ENCODE peak calls at places on chromosomes 16 and 17, in nine cellular contexts. One of them, this sample, is unnamed.

GRCh38 chr16:58259995-58260394 is 34.8 kb downstream of the PRSS54 start:
- DNase-seq in HS-5: no peak
- DNase-seq in activated gamma-delta T cell treated with anti-CD3 and anti-CD28 coated beads, Interleukin-2, amount 50 U/mL, for 16 hours: no peak
- DNase-seq in amniotic epithelial cell: no peak
- DNase-seq in CD4-positive, alpha-beta T cell: no peak
- DNase-seq in stimulated activated CD4-positive, alpha-beta T cell treated with anti-CD3 and anti-CD28 coated beads, Interleukin-4, amount 100 ng/mL, for 48 hours: no peak
- DNase-seq in memory B cell: no peak
- DNase-seq in OCI-LY7: no peak
- DNase-seq in EL: no peak
- DNase-seq in this sample: no peak

GRCh38 chr17:2179615-2180295 is 123.8 kb downstream of the SMG6 start:
- DNase-seq in stimulated activated CD4-positive, alpha-beta T cell treated with anti-CD3 and anti-CD28 coated beads, Interleukin-4, amount 100 ng/mL, for 48 hours: no peak
- DNase-seq in memory B cell: no peak
- DNase-seq in HS-5: peak; percentile 70
- DNase-seq in EL: peak; percentile 88
- DNase-seq in activated gamma-delta T cell treated with anti-CD3 and anti-CD28 coated beads, Interleukin-2, amount 50 U/mL, for 16 hours: no peak
- DNase-seq in OCI-LY7: no peak
- DNase-seq in amniotic epithelial cell: peak; percentile 97
- DNase-seq in CD4-positive, alpha-beta T cell: no peak
- DNase-seq in this sample: no peak

GRCh38 chr17:81291662-81292061 is 3.4 kb downstream of the SLC38A10 start:
- DNase-seq in stimulated activated CD4-positive, alpha-beta T cell treated with anti-CD3 and anti-CD28 coated beads, Interleukin-4, amount 100 ng/mL, for 48 hours: peak; percentile 68
- DNase-seq in activated gamma-delta T cell treated with anti-CD3 and anti-CD28 coated beads, Interleukin-2, amount 50 U/mL, for 16 hours: peak; percentile 61
- DNase-seq in EL: peak; percentile 27
- DNase-seq in amniotic epithelial cell: peak; percentile 47
- DNase-seq in OCI-LY7: peak; percentile 78
- DNase-seq in CD4-positive, alpha-beta T cell: peak; percentile 59
- DNase-seq in HS-5: no peak
- DNase-seq in memory B cell: peak; percentile 68
- DNase-seq in this sample: peak; percentile 82

GRCh38 chr17:65228734-65229390 is 91.7 kb downstream of the RGS9 start:
- DNase-seq in stimulated activated CD4-positive, alpha-beta T cell treated with anti-CD3 and anti-CD28 coated beads, Interleukin-4, amount 100 ng/mL, for 48 hours: peak; percentile 55
- DNase-seq in OCI-LY7: no peak
- DNase-seq in amniotic epithelial cell: peak; percentile 92
- DNase-seq in CD4-positive, alpha-beta T cell: no peak
- DNase-seq in memory B cell: no peak
- DNase-seq in EL: peak; percentile 82
- DNase-seq in HS-5: no peak
- DNase-seq in activated gamma-delta T cell treated with anti-CD3 and anti-CD28 coated beads, Interleukin-2, amount 50 U/mL, for 16 hours: peak; percentile 2
- DNase-seq in this sample: peak; percentile 22

GRCh38 chr17:31461227-31461810 is 69.8 kb downstream of the RAB11FIP4 start:
- DNase-seq in activated gamma-delta T cell treated with anti-CD3 and anti-CD28 coated beads, Interleukin-2, amount 50 U/mL, for 16 hours: no peak
- DNase-seq in stimulated activated CD4-positive, alpha-beta T cell treated with anti-CD3 and anti-CD28 coated beads, Interleukin-4, amount 100 ng/mL, for 48 hours: no peak
- DNase-seq in EL: no peak
- DNase-seq in CD4-positive, alpha-beta T cell: no peak
- DNase-seq in memory B cell: no peak
- DNase-seq in HS-5: no peak
- DNase-seq in amniotic epithelial cell: no peak
- DNase-seq in OCI-LY7: no peak
- DNase-seq in this sample: no peak

GRCh38 chr16:86637744-86638143 is 59.4 kb downstream of the FOXL1 start:
- DNase-seq in HS-5: no peak
- DNase-seq in amniotic epithelial cell: no peak
- DNase-seq in EL: no peak
- DNase-seq in memory B cell: no peak
- DNase-seq in CD4-positive, alpha-beta T cell: no peak
- DNase-seq in stimulated activated CD4-positive, alpha-beta T cell treated with anti-CD3 and anti-CD28 coated beads, Interleukin-4, amount 100 ng/mL, for 48 hours: no peak
- DNase-seq in OCI-LY7: no peak
- DNase-seq in activated gamma-delta T cell treated with anti-CD3 and anti-CD28 coated beads, Interleukin-2, amount 50 U/mL, for 16 hours: no peak
- DNase-seq in this sample: no peak

GRCh38 chr17:3803308-3803640 is 2.3 kb upstream of the ITGAE start:
- DNase-seq in CD4-positive, alpha-beta T cell: no peak
- DNase-seq in memory B cell: no peak
- DNase-seq in activated gamma-delta T cell treated with anti-CD3 and anti-CD28 coated beads, Interleukin-2, amount 50 U/mL, for 16 hours: no peak
- DNase-seq in stimulated activated CD4-positive, alpha-beta T cell treated with anti-CD3 and anti-CD28 coated beads, Interleukin-4, amount 100 ng/mL, for 48 hours: no peak
- DNase-seq in HS-5: no peak
- DNase-seq in OCI-LY7: no peak
- DNase-seq in EL: no peak
- DNase-seq in amniotic epithelial cell: no peak
- DNase-seq in this sample: no peak

GRCh38 chr17:8630802-8631553 is 453 bp upstream of the MYH10 start:
- DNase-seq in EL: peak; percentile 100
- DNase-seq in HS-5: peak; percentile 94
- DNase-seq in OCI-LY7: peak; percentile 99
- DNase-seq in CD4-positive, alpha-beta T cell: peak; percentile 67
- DNase-seq in amniotic epithelial cell: peak; percentile 100
- DNase-seq in stimulated activated CD4-positive, alpha-beta T cell treated with anti-CD3 and anti-CD28 coated beads, Interleukin-4, amount 100 ng/mL, for 48 hours: peak; percentile 92
- DNase-seq in memory B cell: peak; percentile 64
- DNase-seq in activated gamma-delta T cell treated with anti-CD3 and anti-CD28 coated beads, Interleukin-2, amount 50 U/mL, for 16 hours: peak; percentile 79
- DNase-seq in this sample: peak; percentile 98

GRCh38 chr17:65629234-65629690 is 67.8 kb upstream of the AXIN2 start:
- DNase-seq in stimulated activated CD4-positive, alpha-beta T cell treated with anti-CD3 and anti-CD28 coated beads, Interleukin-4, amount 100 ng/mL, for 48 hours: no peak
- DNase-seq in OCI-LY7: no peak
- DNase-seq in amniotic epithelial cell: peak; percentile 44
- DNase-seq in EL: no peak
- DNase-seq in activated gamma-delta T cell treated with anti-CD3 and anti-CD28 coated beads, Interleukin-2, amount 50 U/mL, for 16 hours: no peak
- DNase-seq in memory B cell: no peak
- DNase-seq in CD4-positive, alpha-beta T cell: no peak
- DNase-seq in HS-5: no peak
- DNase-seq in this sample: no peak

GRCh38 chr17:28657756-28658155 is 4.0 kb downstream of the SDF2 start:
- DNase-seq in EL: peak; percentile 64
- DNase-seq in OCI-LY7: no peak
- DNase-seq in stimulated activated CD4-positive, alpha-beta T cell treated with anti-CD3 and anti-CD28 coated beads, Interleukin-4, amount 100 ng/mL, for 48 hours: no peak
- DNase-seq in memory B cell: no peak
- DNase-seq in amniotic epithelial cell: peak; percentile 12
- DNase-seq in CD4-positive, alpha-beta T cell: no peak
- DNase-seq in HS-5: no peak
- DNase-seq in activated gamma-delta T cell treated with anti-CD3 and anti-CD28 coated beads, Interleukin-2, amount 50 U/mL, for 16 hours: no peak
- DNase-seq in this sample: no peak

GRCh38 chr17:4551141-4551540 is 4.0 kb downstream of the MYBBP1A start:
- DNase-seq in HS-5: no peak
- DNase-seq in EL: no peak
- DNase-seq in amniotic epithelial cell: no peak
- DNase-seq in CD4-positive, alpha-beta T cell: no peak
- DNase-seq in OCI-LY7: no peak
- DNase-seq in memory B cell: no peak
- DNase-seq in activated gamma-delta T cell treated with anti-CD3 and anti-CD28 coated beads, Interleukin-2, amount 50 U/mL, for 16 hours: no peak
- DNase-seq in stimulated activated CD4-positive, alpha-beta T cell treated with anti-CD3 and anti-CD28 coated beads, Interleukin-4, amount 100 ng/mL, for 48 hours: no peak
- DNase-seq in this sample: no peak

GRCh38 chr17:38701504-38702165 is 3.4 kb upstream of the MLLT6 start:
- DNase-seq in EL: peak; percentile 56
- DNase-seq in activated gamma-delta T cell treated with anti-CD3 and anti-CD28 coated beads, Interleukin-2, amount 50 U/mL, for 16 hours: peak; percentile 73
- DNase-seq in amniotic epithelial cell: peak; percentile 55
- DNase-seq in stimulated activated CD4-positive, alpha-beta T cell treated with anti-CD3 and anti-CD28 coated beads, Interleukin-4, amount 100 ng/mL, for 48 hours: peak; percentile 84
- DNase-seq in OCI-LY7: peak; percentile 69
- DNase-seq in CD4-positive, alpha-beta T cell: peak; percentile 46
- DNase-seq in HS-5: no peak
- DNase-seq in memory B cell: peak; percentile 72
- DNase-seq in this sample: peak; percentile 64

GRCh38 chr17:3977387-3977786 is 13.2 kb upstream of the ATP2A3 start:
- DNase-seq in HS-5: no peak
- DNase-seq in EL: no peak
- DNase-seq in CD4-positive, alpha-beta T cell: no peak
- DNase-seq in amniotic epithelial cell: no peak
- DNase-seq in OCI-LY7: no peak
- DNase-seq in activated gamma-delta T cell treated with anti-CD3 and anti-CD28 coated beads, Interleukin-2, amount 50 U/mL, for 16 hours: no peak
- DNase-seq in memory B cell: no peak
- DNase-seq in stimulated activated CD4-positive, alpha-beta T cell treated with anti-CD3 and anti-CD28 coated beads, Interleukin-4, amount 100 ng/mL, for 48 hours: no peak
- DNase-seq in this sample: no peak

GRCh38 chr17:46972346-46972745 is 6.7 kb downstream of the RPRML start:
- DNase-seq in amniotic epithelial cell: no peak
- DNase-seq in memory B cell: no peak
- DNase-seq in activated gamma-delta T cell treated with anti-CD3 and anti-CD28 coated beads, Interleukin-2, amount 50 U/mL, for 16 hours: no peak
- DNase-seq in HS-5: no peak
- DNase-seq in CD4-positive, alpha-beta T cell: no peak
- DNase-seq in EL: no peak
- DNase-seq in OCI-LY7: no peak
- DNase-seq in stimulated activated CD4-positive, alpha-beta T cell treated with anti-CD3 and anti-CD28 coated beads, Interleukin-4, amount 100 ng/mL, for 48 hours: no peak
- DNase-seq in this sample: no peak

GRCh38 chr16:89072216-89073130 is 21.2 kb upstream of the ACSF3 start:
- DNase-seq in CD4-positive, alpha-beta T cell: no peak
- DNase-seq in EL: no peak
- DNase-seq in activated gamma-delta T cell treated with anti-CD3 and anti-CD28 coated beads, Interleukin-2, amount 50 U/mL, for 16 hours: no peak
- DNase-seq in amniotic epithelial cell: peak; percentile 31
- DNase-seq in HS-5: no peak
- DNase-seq in memory B cell: no peak
- DNase-seq in stimulated activated CD4-positive, alpha-beta T cell treated with anti-CD3 and anti-CD28 coated beads, Interleukin-4, amount 100 ng/mL, for 48 hours: no peak
- DNase-seq in OCI-LY7: no peak
- DNase-seq in this sample: no peak

GRCh38 chr16:12257926-12258561 is 281.5 kb downstream of the SNX29 start:
- DNase-seq in amniotic epithelial cell: no peak
- DNase-seq in activated gamma-delta T cell treated with anti-CD3 and anti-CD28 coated beads, Interleukin-2, amount 50 U/mL, for 16 hours: no peak
- DNase-seq in CD4-positive, alpha-beta T cell: no peak
- DNase-seq in EL: no peak
- DNase-seq in HS-5: no peak
- DNase-seq in OCI-LY7: peak; percentile 85
- DNase-seq in memory B cell: no peak
- DNase-seq in stimulated activated CD4-positive, alpha-beta T cell treated with anti-CD3 and anti-CD28 coated beads, Interleukin-4, amount 100 ng/mL, for 48 hours: no peak
- DNase-seq in this sample: no peak

GRCh38 chr17:1997587-1998425 is 27.3 kb downstream of the RTN4RL1 start:
- DNase-seq in activated gamma-delta T cell treated with anti-CD3 and anti-CD28 coated beads, Interleukin-2, amount 50 U/mL, for 16 hours: no peak
- DNase-seq in CD4-positive, alpha-beta T cell: no peak
- DNase-seq in memory B cell: no peak
- DNase-seq in stimulated activated CD4-positive, alpha-beta T cell treated with anti-CD3 and anti-CD28 coated beads, Interleukin-4, amount 100 ng/mL, for 48 hours: no peak
- DNase-seq in HS-5: no peak
- DNase-seq in EL: no peak
- DNase-seq in OCI-LY7: no peak
- DNase-seq in amniotic epithelial cell: no peak
- DNase-seq in this sample: no peak

GRCh38 chr16:391885-392335 is 5.1 kb upstream of the NME4 start:
- DNase-seq in EL: peak; percentile 83
- DNase-seq in HS-5: no peak
- DNase-seq in OCI-LY7: peak; percentile 65
- DNase-seq in memory B cell: peak; percentile 60
- DNase-seq in CD4-positive, alpha-beta T cell: peak; percentile 68
- DNase-seq in amniotic epithelial cell: peak; percentile 92
- DNase-seq in stimulated activated CD4-positive, alpha-beta T cell treated with anti-CD3 and anti-CD28 coated beads, Interleukin-4, amount 100 ng/mL, for 48 hours: peak; percentile 73
- DNase-seq in activated gamma-delta T cell treated with anti-CD3 and anti-CD28 coated beads, Interleukin-2, amount 50 U/mL, for 16 hours: peak; percentile 82
- DNase-seq in this sample: peak; percentile 54

This sample was measured in germinal center.